ENCODE peak calls at places on chromosomes 13 and 19, in ten cellular contexts. T, P, S, I, X, A, Z, Q, V and Y are unnamed samples. For H3K9me3, the result is how much of the 10 kb centered on the place peaks cover.

GRCh38 chr13:98221234-98221633 is 44.2 kb upstream of the RNF113B start:
- DNase-seq in Q (no peak), A (no peak), X (no peak), S (no peak), I (no peak), T (no peak), Z (no peak), V (no peak), P (no peak), Y (no peak)

GRCh38 chr19:33350538-33351309 is 22.8 kb upstream of the CEBPG start:
- DNase-seq in A (peak), Z (no peak), T (no peak), V (no peak), S (no peak), P (no peak), Q (no peak), X (no peak), I (peak), Y (no peak)

GRCh38 chr13:62931901-62932883 is 1516.5 kb upstream of the PCDH20 start:
- DNase-seq in I (no peak), S (no peak), P (no peak), X (no peak), V (no peak), Z (no peak), Q (no peak), T (no peak), A (peak), Y (no peak)

GRCh38 chr13:106337096-106337495 is 198.4 kb downstream of the EFNB2 start:
- DNase-seq in Z (no peak), P (no peak), V (no peak), I (no peak), T (no peak), Q (no peak), S (no peak), X (no peak), A (peak), Y (no peak)

GRCh38 chr13:27730191-27730590 is 62.1 kb upstream of the GSX1 start:
- DNase-seq in P (no peak), S (no peak), Z (no peak), V (no peak), A (no peak), Q (no peak), I (no peak), T (no peak), X (no peak), Y (no peak)

GRCh38 chr19:56094449-56094848 is 26.6 kb downstream of the ZNF787 start:
- DNase-seq in I (no peak), X (no peak), T (no peak), P (no peak), S (no peak), Z (no peak), Q (no peak), V (no peak), A (no peak), Y (no peak)

GRCh38 chr19:3368848-3369336 is 2.5 kb downstream of the NFIC start:
- DNase-seq in A (peak), S (no peak), Q (no peak), P (no peak), T (no peak), I (no peak), Z (no peak), X (no peak), V (no peak), Y (no peak)

GRCh38 chr13:26719356-26719945 is 41.1 kb downstream of the GPR12 start:
- DNase-seq in Z (no peak), Q (no peak), I (no peak), A (peak), P (no peak), T (no peak), X (no peak), S (no peak), V (no peak), Y (no peak)

GRCh38 chr19:15453091-15453498 is 3.3 kb upstream of the WIZ start:
- DNase-seq in I (no peak), P (no peak), A (no peak), X (no peak), S (no peak), T (no peak), Z (no peak), V (no peak), Q (no peak), Y (no peak)

GRCh38 chr13:71867101-71867814 is at the start of gene DACH1:
- DNase-seq in Z (peak), I (no peak), Q (peak), S (no peak), X (peak), V (no peak), A (peak), P (no peak), T (peak), Y (peak)

GRCh38 chr19:47707135-47707925 is 5.9 kb upstream of the EHD2 start:
- DNase-seq in Z (peak), V (peak), A (peak), T (peak), P (no peak), I (peak), S (no peak), X (peak), Q (peak), Y (peak)

GRCh38 chr19:6736169-6736916 is 1.0 kb downstream of the GPR108 start:
- DNase-seq in Q (peak), X (peak), I (peak), P (no peak), A (peak), T (peak), S (no peak), Z (peak), V (peak), Y (peak)

GRCh38 chr19:14507704-14508246 is 10.4 kb downstream of the DNAJB1 start:
- DNase-seq in V (no peak), T (no peak), P (no peak), X (no peak), S (no peak), Z (no peak), A (peak), Q (no peak), I (no peak), Y (no peak)

GRCh38 chr19:16587031-16588023 is 15.1 kb upstream of the SLC35E1 start:
- DNase-seq in V (no peak), P (no peak), S (peak), Z (peak), A (peak), I (no peak), X (no peak), Q (peak), T (no peak), Y (no peak)

GRCh38 chr19:18961767-18962423 is 20.9 kb upstream of the HOMER3 start:
- DNase-seq in Z (no peak), T (no peak), Q (no peak), X (no peak), V (no peak), A (no peak), S (no peak), P (peak), I (no peak), Y (no peak)

GRCh38 chr19:28737021-28737525 is 475.9 kb downstream of the UQCRFS1 start:
- DNase-seq in T (no peak), P (no peak), S (no peak), X (no peak), Z (no peak), A (peak), Q (no peak), I (no peak), V (no peak), Y (no peak)

GRCh38 chr13:30861163-30861562 is 44.9 kb upstream of the MEDAG start:
- DNase-seq in S (no peak), T (no peak), A (no peak), Z (no peak), X (no peak), P (no peak), Q (no peak), I (no peak), V (no peak), Y (no peak)

GRCh38 chr19:16027528-16027927 is 48.8 kb upstream of the TPM4 start:
- DNase-seq in Z (no peak), P (no peak), V (no peak), X (no peak), I (no peak), T (no peak), A (no peak), Q (no peak), S (no peak), Y (no peak)

GRCh38 chr19:6440905-6441304 is 7.3 kb upstream of the SLC25A41 start:
- DNase-seq in Q (no peak), T (no peak), I (no peak), A (no peak), Z (no peak), S (no peak), X (no peak), P (no peak), V (no peak), Y (no peak)

GRCh38 chr13:47932953-47933687 is 68.0 kb downstream of the SUCLA2 start:
- DNase-seq in S (no peak), P (no peak), A (no peak), I (no peak), X (no peak), V (no peak), T (no peak), Z (no peak), Q (no peak), Y (no peak)

GRCh38 chr19:45253396-45254027 is 2.4 kb downstream of the MARK4 start:
- DNase-seq in I (no peak), Z (no peak), Q (no peak), X (no peak), P (no peak), T (no peak), A (peak), V (no peak), S (no peak), Y (no peak)

GRCh38 chr19:33777753-33778088 is 18.9 kb upstream of the KCTD15 start:
- DNase-seq in Q (no peak), T (no peak), V (no peak), X (no peak), A (no peak), S (no peak), Z (no peak), I (no peak), P (no peak), Y (no peak)

GRCh38 chr19:54153731-54154326 is 5.7 kb downstream of the LENG1 start:
- DNase-seq in P (no peak), Q (no peak), A (no peak), V (no peak), X (no peak), Z (peak), S (no peak), I (no peak), T (no peak), Y (no peak)

GRCh38 chr13:98222081-98222554 is 45.0 kb upstream of the RNF113B start:
- DNase-seq in S (no peak), A (peak), Q (no peak), P (no peak), V (no peak), X (peak), T (no peak), Z (peak), I (no peak), Y (no peak)

GRCh38 chr13:50244913-50245574 is 229.8 kb downstream of the KCNRG start:
- DNase-seq in V (no peak), I (no peak), T (no peak), X (peak), Z (no peak), Q (no peak), A (peak), P (no peak), S (no peak), Y (no peak)

GRCh38 chr13:100363874-100364273 is 224.7 kb downstream of the GGACT start:
- DNase-seq in T (no peak), A (peak), S (no peak), Q (no peak), I (no peak), Z (no peak), X (no peak), P (no peak), V (no peak), Y (no peak)

GRCh38 chr13:34201050-34201913 is 383.3 kb downstream of the RFC3 start:
- DNase-seq in A (peak), X (no peak), S (no peak), T (peak), P (no peak), V (no peak), Q (no peak), Z (no peak), I (no peak), Y (no peak)

GRCh38 chr13:87889241-87889640 is 218.1 kb downstream of the SLITRK5 start:
- DNase-seq in V (no peak), S (no peak), A (no peak), T (no peak), Q (no peak), Z (no peak), I (no peak), X (no peak), P (no peak), Y (no peak)

GRCh38 chr13:97946951-97947588 is 6.4 kb upstream of the IPO5 start:
- DNase-seq in Q (no peak), S (no peak), Z (no peak), I (no peak), P (no peak), X (no peak), T (no peak), V (no peak), A (peak), Y (no peak)

GRCh38 chr19:56139847-56140582 is 1.1 kb upstream of the ZNF444 start:
- DNase-seq in S (no peak), P (no peak), Q (no peak), I (no peak), T (no peak), Z (no peak), X (no peak), A (no peak), V (no peak), Y (no peak)

GRCh38 chr13:41148421-41149283 is 16.1 kb upstream of the KBTBD6 start:
- DNase-seq in T (no peak), Q (no peak), I (no peak), X (no peak), V (no peak), Z (no peak), A (no peak), P (no peak), S (no peak), Y (no peak)

GRCh38 chr19:13117176-13117771 is 734 bp upstream of the TRMT1 start:
- DNase-seq in X (no peak), S (no peak), Z (no peak), I (no peak), P (no peak), T (no peak), V (no peak), A (no peak), Q (no peak), Y (no peak)

GRCh38 chr19:1905863-1906375 is 720 bp downstream of the ADAT3 start:
- DNase-seq in I (no peak), S (no peak), A (no peak), X (no peak), P (no peak), Z (no peak), Q (no peak), V (no peak), T (no peak), Y (no peak)

GRCh38 chr19:14519860-14520407 is 1.7 kb upstream of the DNAJB1 start:
- DNase-seq in S (no peak), V (no peak), I (no peak), A (peak), Q (peak), T (no peak), X (peak), Z (no peak), P (no peak), Y (no peak)

GRCh38 chr19:29492761-29493160 is 33.0 kb upstream of the VSTM2B start:
- DNase-seq in Q (no peak), T (no peak), A (peak), V (no peak), X (no peak), Z (no peak), S (no peak), P (no peak), I (peak), Y (no peak)

GRCh38 chr13:112506046-112506445 is 81.9 kb downstream of the TUBGCP3 start:
- DNase-seq in T (no peak), A (no peak), I (no peak), P (no peak), S (no peak), Q (no peak), X (no peak), Z (no peak), V (no peak), Y (no peak)

GRCh38 chr19:3509566-3509989 is 3.5 kb downstream of the FZR1 start:
- DNase-seq in Q (no peak), P (no peak), X (no peak), V (no peak), S (no peak), T (no peak), I (no peak), A (peak), Z (no peak), Y (no peak)

DNA sequence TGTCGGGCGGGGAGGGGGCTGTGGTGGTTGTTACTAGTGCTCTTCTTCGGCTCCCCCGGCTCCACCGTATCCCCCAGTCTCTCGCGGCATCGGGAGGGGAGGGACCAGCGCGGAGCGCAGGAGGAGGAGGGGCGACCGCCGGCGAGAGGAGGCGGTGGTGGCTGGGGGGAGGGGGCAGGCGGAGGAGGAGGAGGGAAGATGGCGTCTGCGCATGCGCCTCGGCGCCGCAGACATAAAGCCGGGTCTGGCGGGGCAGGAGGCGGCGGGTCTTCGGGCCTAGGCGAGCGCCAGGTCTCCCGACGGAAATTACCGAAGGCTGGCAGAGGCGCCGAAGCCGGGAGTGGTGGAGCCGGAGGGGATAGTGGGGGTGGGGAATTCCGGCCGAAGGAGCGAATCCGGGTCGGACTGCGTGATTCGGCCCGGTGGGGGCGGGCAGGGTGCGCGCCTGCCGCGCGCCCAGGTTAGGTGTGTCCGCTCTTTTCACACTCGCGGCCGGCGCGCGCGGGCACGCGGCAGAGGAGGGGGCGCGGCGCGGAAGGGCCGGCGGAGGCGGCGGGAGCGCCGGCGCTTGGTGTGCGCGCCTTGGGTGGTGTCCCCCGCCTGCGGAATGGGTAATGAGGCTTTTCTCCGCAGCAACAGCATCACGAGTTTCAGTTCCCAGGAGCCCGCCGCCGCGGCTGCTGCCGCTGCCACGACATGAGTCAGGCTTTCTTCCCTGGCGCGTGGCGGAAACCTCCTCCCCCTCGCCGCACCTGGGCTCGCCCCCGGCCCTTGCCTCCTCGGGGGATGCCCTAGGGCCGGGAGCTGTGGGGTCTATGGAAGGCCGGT is 1.3 kb upstream of the TSC22D1 start:
- DNase-seq in Q (peak), V (peak), T (peak), Z (peak), S (peak), A (peak), P (peak), X (peak), I (peak), Y (peak)
- TF ChIP-seq POLR2A in Q (peak), V (peak), T (peak), Z (peak), S (peak), A (peak), P (peak), X (no peak), I (peak), Y (peak)

DNA sequence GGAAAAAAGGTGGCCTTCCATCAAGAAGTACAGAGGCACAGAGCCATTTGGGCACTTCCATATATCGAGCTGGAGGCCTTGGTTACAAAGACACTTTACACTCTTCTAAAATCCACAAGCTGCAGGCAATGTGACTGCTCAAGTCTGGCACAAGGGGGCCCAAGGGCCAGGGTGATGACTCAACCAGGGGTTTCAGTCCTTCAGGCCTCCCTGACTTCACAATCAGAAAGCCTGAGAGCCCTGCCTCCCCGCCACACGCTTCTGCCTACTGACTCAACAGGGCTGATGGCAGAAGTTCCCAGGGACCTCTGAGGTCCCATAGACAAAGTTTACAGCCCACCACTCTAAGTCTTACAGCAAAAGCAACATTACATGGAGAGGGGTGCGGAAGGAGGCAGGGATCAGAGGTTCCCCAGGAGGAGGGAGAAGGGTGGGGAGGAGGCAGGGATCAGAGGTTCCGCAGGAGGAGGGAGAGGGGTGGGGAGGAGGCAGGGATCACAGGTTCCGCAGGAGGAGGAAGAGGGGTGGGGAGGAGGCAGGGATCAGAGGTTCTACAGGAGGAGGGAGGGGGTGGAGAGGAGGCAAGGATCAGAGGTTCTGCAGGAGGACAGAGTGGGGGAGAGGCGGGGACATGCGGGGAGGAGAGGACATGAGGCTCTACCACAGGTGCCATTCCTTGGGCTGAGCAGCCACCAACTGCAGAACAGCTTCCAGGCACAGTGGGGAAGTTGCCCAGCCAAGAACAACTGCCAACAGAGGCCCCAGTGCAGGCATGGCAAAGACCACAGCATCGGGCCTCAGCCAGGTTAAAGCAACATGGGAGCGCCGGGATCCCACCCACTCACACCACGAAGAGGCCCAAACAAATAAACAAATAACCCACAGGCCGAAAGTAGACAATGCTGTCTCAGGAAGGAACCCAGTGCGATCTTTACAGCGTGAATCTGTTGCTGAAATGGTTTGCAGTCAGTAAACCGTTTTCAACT is 52.0 kb downstream of the SLC7A1 start:
- DNase-seq in Z (no peak), X (no peak), I (no peak), T (no peak), P (peak), S (no peak), V (no peak), Q (no peak), A (peak), Y (peak)
- TF ChIP-seq CTCF in Z (no peak), X (no peak), I (no peak), T (no peak), P (no peak), S (no peak), V (no peak), Q (no peak), A (peak), Y (peak)

DNA sequence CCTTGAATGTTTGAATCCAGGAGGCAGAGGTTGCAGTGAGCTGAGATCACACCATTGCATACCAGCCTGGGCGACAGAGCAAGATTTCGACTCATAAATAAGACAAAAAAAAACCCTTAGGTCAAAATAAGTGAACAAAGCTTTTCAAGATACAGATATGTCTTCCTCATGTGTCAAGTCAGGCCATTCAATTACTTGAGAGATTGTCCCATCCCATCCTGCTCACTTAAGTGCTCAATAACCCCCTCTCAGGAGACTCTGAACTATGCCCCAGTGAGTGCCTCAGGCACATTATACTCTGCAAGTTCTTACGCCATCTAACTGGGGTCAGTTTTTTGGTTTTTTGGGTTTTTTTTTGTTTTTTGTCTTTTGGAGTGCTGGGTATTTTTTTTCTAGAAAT is 2.6 kb downstream of the ZNF91 start:
- DNase-seq in P (no peak), A (no peak), V (no peak), T (no peak), S (no peak), Q (no peak), X (no peak), I (no peak), Z (no peak), Y (no peak)
- H3K9me3 ChIP-seq in P (under half), A (under half), V (under half), T (under half), S (under half), Q (under half), X (under half), I (under half), Z (under half), Y (under half)

GRCh38 chr13:32951580-32951979 is 64.6 kb upstream of the KL start:
- DNase-seq in A (no peak), X (no peak), T (no peak), Z (no peak), I (no peak), V (no peak), S (no peak), P (no peak), Q (no peak), Y (no peak)

GRCh38 chr13:32961724-32962123 is 54.5 kb upstream of the KL start:
- DNase-seq in Z (no peak), T (no peak), I (no peak), A (no peak), Q (no peak), S (no peak), P (no peak), X (no peak), V (no peak), Y (no peak)

GRCh38 chr13:32956595-32956933 is 59.7 kb upstream of the KL start:
- DNase-seq in V (no peak), A (no peak), Q (no peak), I (no peak), Z (no peak), T (no peak), S (no peak), P (no peak), X (no peak), Y (no peak)

GRCh38 chr13:32955881-32956594 is 60.2 kb upstream of the KL start:
- DNase-seq in V (no peak), Z (no peak), X (no peak), S (no peak), T (no peak), Q (no peak), P (no peak), I (no peak), A (no peak), Y (no peak)
- TF ChIP-seq POLR2A in V (no peak), Z (no peak), X (no peak), S (no peak), T (no peak), Q (no peak), P (no peak), I (no peak), A (no peak), Y (no peak)

GRCh38 chr19:17834350-17835181 is 13.2 kb downstream of the JAK3 start:
- DNase-seq in P (no peak), A (no peak), I (no peak), S (no peak), X (no peak), T (no peak), V (no peak), Z (no peak), Q (no peak), Y (no peak)
- TF ChIP-seq CTCF in P (peak), A (peak), I (no peak), S (no peak), X (no peak), T (no peak), V (no peak), Z (no peak), Q (no peak), Y (no peak)